ENCODE peak calls at places on chromosomes 11 and 22, in six cellular contexts. C is mesenchymal stem cell, H is neuronal stem cell, X is mesendoderm, A is IMR-90, L is H1. N is an unnamed sample.
A peak's percentile ranks its signal among the peaks of the same experiment; 100 is the strongest.

GRCh38 chr22:19717691-19718254 is 3.5 kb downstream of the SEPTIN5 start:
- DNase-seq in C (peak; percentile 54), H (no peak), X (peak; percentile 56), A (peak; percentile 52), L (no peak), N (peak; percentile 65)

GRCh38 chr22:46992121-46992731 is 229.8 kb downstream of the TBC1D22A start:
- DNase-seq in C (no peak), H (no peak), X (no peak), A (no peak), L (no peak), N (no peak)

GRCh38 chr11:106001304-106002012 is 20.6 kb downstream of the MSANTD4 start:
- DNase-seq in C (no peak), H (no peak), X (no peak), A (peak; percentile 52), L (no peak), N (no peak)

GRCh38 chr11:111775024-111775710 is 9.0 kb upstream of the PPP2R1B start:
- DNase-seq in C (no peak), H (no peak), X (no peak), A (peak; percentile 50), L (no peak), N (no peak)

GRCh38 chr11:71518506-71519471 is 8.3 kb upstream of the KRTAP5-7 start:
- DNase-seq in C (no peak), H (no peak), X (no peak), A (no peak), L (no peak), N (no peak)

GRCh38 chr11:113896156-113896879 is 8.3 kb upstream of the HTR3B start:
- DNase-seq in C (peak; percentile 43), H (no peak), X (peak; percentile 56), A (peak; percentile 22), L (no peak), N (peak; percentile 42)

GRCh38 chr11:116454020-116454645 is 318.7 kb downstream of the BUD13 start:
- DNase-seq in C (peak; percentile 0), H (no peak), X (peak; percentile 80), A (peak; percentile 27), L (no peak), N (peak; percentile 80)

GRCh38 chr11:116916872-116917271 is 79.5 kb upstream of the APOA1 start:
- DNase-seq in C (no peak), H (no peak), X (no peak), A (no peak), L (no peak), N (no peak)

GRCh38 chr22:47816121-47816915 is 1053.9 kb downstream of the TBC1D22A start:
- DNase-seq in C (no peak), H (no peak), X (no peak), A (no peak), L (no peak), N (no peak)

GRCh38 chr11:59550842-59551650 is 39.7 kb downstream of the OR4D9 start:
- DNase-seq in C (peak; percentile 96), H (peak; percentile 91), X (peak; percentile 97), A (peak; percentile 92), L (peak; percentile 73), N (peak; percentile 81)

GRCh38 chr22:42596376-42596775 is 18.3 kb downstream of the POLDIP3 start:
- DNase-seq in C (peak; percentile 42), H (no peak), X (no peak), A (no peak), L (no peak), N (no peak)

GRCh38 chr22:48761546-48761945 is 1066.1 kb downstream of the BRD1 start:
- DNase-seq in C (no peak), H (no peak), X (no peak), A (no peak), L (no peak), N (peak; percentile 10)

GRCh38 chr22:35380537-35381423 is at the start of gene HMOX1:
- DNase-seq in C (peak; percentile 94), H (peak; percentile 49), X (peak; percentile 84), A (peak; percentile 85), L (no peak), N (peak; percentile 81)

GRCh38 chr11:111632798-111633197 is 30.5 kb downstream of the SIK2 start:
- DNase-seq in C (no peak), H (no peak), X (no peak), A (no peak), L (no peak), N (no peak)

GRCh38 chr11:69553416-69554357 is 72.2 kb downstream of the LINC01488 start:
- DNase-seq in C (no peak), H (no peak), X (no peak), A (no peak), L (no peak), N (no peak)

GRCh38 chr11:70429428-70429705 is 31.0 kb downstream of the CTTN start:
- DNase-seq in C (no peak), H (no peak), X (no peak), A (no peak), L (no peak), N (no peak)

GRCh38 chr22:50057292-50057867 is 718 bp downstream of the TTLL8 start:
- DNase-seq in C (no peak), H (no peak), X (no peak), A (peak; percentile 14), L (no peak), N (peak; percentile 15)

GRCh38 chr22:30178180-30179126 is 68.1 kb downstream of the LIF start:
- DNase-seq in C (no peak), H (no peak), X (no peak), A (no peak), L (no peak), N (no peak)

GRCh38 chr11:1153951-1154487 is 3.7 kb upstream of the MUC5AC start:
- DNase-seq in C (peak; percentile 89), H (no peak), X (peak; percentile 10), A (peak; percentile 97), L (no peak), N (peak; percentile 26)

GRCh38 chr11:115303304-115303703 is 200.9 kb downstream of the CADM1 start:
- DNase-seq in C (no peak), H (no peak), X (no peak), A (no peak), L (no peak), N (no peak)

GRCh38 chr11:2295971-2296912 is 5.5 kb downstream of the C11orf21 start:
- DNase-seq in C (no peak), H (no peak), X (no peak), A (no peak), L (no peak), N (peak; percentile 18)

GRCh38 chr22:32858957-32859356 is 57.5 kb downstream of the TIMP3 start:
- DNase-seq in C (peak; percentile 5), H (no peak), X (no peak), A (no peak), L (no peak), N (no peak)

GRCh38 chr11:69787906-69788305 is 12.8 kb upstream of the FGF4 start:
- DNase-seq in C (no peak), H (no peak), X (no peak), A (no peak), L (no peak), N (no peak)

GRCh38 chr11:121932646-121933185 is 183.3 kb downstream of the BLID start:
- DNase-seq in C (no peak), H (no peak), X (peak; percentile 62), A (no peak), L (no peak), N (no peak)

GRCh38 chr22:50674127-50674493 is 1.5 kb downstream of the SHANK3 start:
- DNase-seq in C (no peak), H (no peak), X (no peak), A (no peak), L (no peak), N (no peak)

GRCh38 chr22:50261615-50262459 is at the start of gene MAPK12:
- DNase-seq in C (peak; percentile 49), H (peak; percentile 71), X (no peak), A (no peak), L (no peak), N (peak; percentile 63)

GRCh38 chr11:118928870-118929495 is 3.3 kb upstream of the BCL9L start:
- DNase-seq in C (peak; percentile 88), H (no peak), X (peak; percentile 93), A (peak; percentile 41), L (no peak), N (no peak)

GRCh38 chr11:118928108-118928869 is 2.6 kb upstream of the BCL9L start:
- DNase-seq in C (peak; percentile 94), H (peak; percentile 95), X (peak; percentile 95), A (peak; percentile 92), L (no peak), N (peak; percentile 92)

GRCh38 chr11:118929496-118930151 is 3.9 kb upstream of the BCL9L start:
- DNase-seq in C (peak; percentile 95), H (peak; percentile 89), X (peak; percentile 98), A (peak; percentile 77), L (no peak), N (peak; percentile 93)

GRCh38 chr11:118930152-118930712 is 4.5 kb upstream of the BCL9L start:
- DNase-seq in C (peak; percentile 82), H (no peak), X (peak; percentile 99), A (peak; percentile 63), L (peak; percentile 97), N (peak; percentile 97)

DNA sequence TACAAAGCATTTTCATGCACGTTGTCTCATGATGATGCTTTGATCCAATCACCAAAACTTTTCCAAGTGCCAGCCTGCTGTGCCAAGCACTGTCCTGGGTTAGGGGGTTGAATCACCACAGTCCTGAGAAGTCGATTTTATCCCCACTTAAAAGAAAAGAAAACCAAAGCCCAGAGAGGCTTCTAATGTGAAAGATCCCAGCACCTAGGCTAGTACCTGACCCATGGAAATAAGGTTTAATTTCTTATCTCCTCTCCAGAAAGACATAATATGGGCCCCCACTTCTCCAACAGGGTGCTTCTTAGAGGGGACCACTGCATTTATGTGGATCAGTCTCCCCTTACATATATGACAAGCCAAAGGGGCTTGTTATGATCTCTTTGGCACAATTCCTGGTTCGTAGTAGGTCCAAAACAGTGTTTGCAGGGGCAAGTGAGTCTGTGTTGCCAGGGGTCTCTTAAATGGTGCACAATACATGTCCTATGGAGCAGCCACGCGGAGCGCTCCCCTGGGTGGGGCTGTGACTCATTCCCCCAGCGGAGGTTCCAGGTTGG is 1.9 kb upstream of the BCL9L start:
- DNase-seq in C (no peak), H (no peak), X (no peak), A (no peak), L (no peak), N (no peak)
- H2BK15ac ChIP-seq in C (no peak overlapping the region), H (peak overlapping the region; percentile 87), X (no peak overlapping the region), A (peak overlapping the region; percentile 16), L (peak overlapping the region; percentile 53), N (no peak overlapping the region)

GRCh38 chr11:20547411-20547810 is 52.0 kb upstream of the SLC6A5 start:
- DNase-seq in C (no peak), H (no peak), X (no peak), A (no peak), L (no peak), N (no peak)
- H2AK5ac ChIP-seq in C (no peak overlapping the region), H (no peak overlapping the region), X (no peak overlapping the region), A (no peak overlapping the region), L (no peak overlapping the region), N (no peak overlapping the region)

GRCh38 chr11:72616655-72617054 is 57.6 kb downstream of the PDE2A start:
- DNase-seq in C (no peak), H (no peak), X (no peak), A (no peak), L (no peak), N (no peak)
- H2BK15ac ChIP-seq in C (no peak overlapping the region), H (peak overlapping the region; percentile 37), X (no peak overlapping the region), A (no peak overlapping the region), L (peak overlapping the region; percentile 46), N (no peak overlapping the region)

DNA sequence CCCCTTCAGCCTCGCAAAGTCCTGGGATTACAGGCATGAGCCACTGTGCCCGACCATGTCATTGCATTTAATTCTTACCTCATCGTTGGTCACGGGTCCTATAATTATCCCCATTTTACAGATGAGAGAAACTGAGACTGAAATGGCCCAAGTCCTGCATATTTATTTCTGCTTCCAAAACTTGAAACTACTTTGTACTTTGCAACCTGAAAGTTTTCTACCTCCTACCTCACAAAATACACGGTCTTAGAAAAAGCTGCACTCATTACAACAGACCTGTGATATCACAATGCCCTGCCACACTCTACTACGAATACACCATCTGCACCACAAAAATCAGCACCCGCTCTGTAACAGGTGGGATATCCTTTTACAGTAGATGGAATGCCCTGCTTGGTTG is 189.1 kb downstream of the ADAMTS15 start:
- DNase-seq in C (no peak), H (no peak), X (no peak), A (no peak), L (no peak), N (no peak)
- H2AK5ac ChIP-seq in C (peak overlapping the region; percentile 57), H (no peak overlapping the region), X (no peak overlapping the region), A (peak overlapping the region; percentile 12), L (no peak overlapping the region), N (no peak overlapping the region)

N was measured in H9.